ENCODE peak calls at places on chromosomes 11 and 22, in five cellular contexts. One of them, this sample, is unnamed.

GRCh38 chr11:72766152-72766902 is 14.1 kb upstream of the ARAP1 start:
- DNase-seq in Peyer's patch: no peak
- DNase-seq in NB4: no peak
- DNase-seq in GM12865: no peak
- DNase-seq in AG09309: no peak
- DNase-seq in this sample: no peak

GRCh38 chr22:27776410-27776958 is 25.1 kb downstream of the MN1 start:
- DNase-seq in Peyer's patch: no peak
- DNase-seq in GM12865: no peak
- DNase-seq in NB4: no peak
- DNase-seq in AG09309: no peak
- DNase-seq in this sample: no peak

GRCh38 chr11:132910016-132910760 is 622.1 kb downstream of the OPCML start:
- DNase-seq in Peyer's patch: peak; percentile 50
- DNase-seq in AG09309: no peak
- DNase-seq in GM12865: no peak
- DNase-seq in NB4: no peak
- DNase-seq in this sample: no peak

GRCh38 chr11:20259506-20259905 is 99.2 kb upstream of the DBX1 start:
- DNase-seq in NB4: no peak
- DNase-seq in GM12865: no peak
- DNase-seq in AG09309: no peak
- DNase-seq in Peyer's patch: no peak
- DNase-seq in this sample: no peak

GRCh38 chr11:71988050-71988449 is 10.7 kb upstream of the IL18BP start:
- DNase-seq in NB4: no peak
- DNase-seq in GM12865: no peak
- DNase-seq in AG09309: peak; percentile 79
- DNase-seq in Peyer's patch: no peak
- DNase-seq in this sample: no peak

GRCh38 chr22:39214383-39215069 is 30.3 kb downstream of the PDGFB start:
- DNase-seq in GM12865: no peak
- DNase-seq in AG09309: no peak
- DNase-seq in NB4: no peak
- DNase-seq in Peyer's patch: no peak
- DNase-seq in this sample: no peak

GRCh38 chr11:117606211-117606610 is 190.8 kb downstream of the DSCAML1 start:
- DNase-seq in NB4: no peak
- DNase-seq in AG09309: no peak
- DNase-seq in GM12865: peak; percentile 73
- DNase-seq in Peyer's patch: no peak
- DNase-seq in this sample: no peak

GRCh38 chr11:43172477-43172876 is 139.3 kb upstream of the API5 start:
- DNase-seq in Peyer's patch: no peak
- DNase-seq in AG09309: no peak
- DNase-seq in GM12865: no peak
- DNase-seq in NB4: no peak
- DNase-seq in this sample: no peak

GRCh38 chr11:100759856-100760255 is 72.8 kb downstream of the ARHGAP42 start:
- DNase-seq in AG09309: no peak
- DNase-seq in Peyer's patch: no peak
- DNase-seq in GM12865: no peak
- DNase-seq in NB4: no peak
- DNase-seq in this sample: no peak

GRCh38 chr11:130633466-130633865 is 185.0 kb downstream of the ADAMTS15 start:
- DNase-seq in Peyer's patch: no peak
- DNase-seq in GM12865: peak; percentile 63
- DNase-seq in AG09309: no peak
- DNase-seq in NB4: no peak
- DNase-seq in this sample: no peak

GRCh38 chr11:120748485-120748814 is 236.9 kb downstream of the GRIK4 start:
- DNase-seq in NB4: no peak
- DNase-seq in Peyer's patch: no peak
- DNase-seq in AG09309: no peak
- DNase-seq in GM12865: no peak
- DNase-seq in this sample: no peak

GRCh38 chr11:119810478-119811232 is 81.7 kb upstream of the NECTIN1 start:
- DNase-seq in AG09309: no peak
- DNase-seq in Peyer's patch: no peak
- DNase-seq in NB4: peak; percentile 41
- DNase-seq in GM12865: no peak
- DNase-seq in this sample: no peak

GRCh38 chr22:32852346-32853251 is 51.1 kb downstream of the TIMP3 start:
- DNase-seq in GM12865: no peak
- DNase-seq in NB4: peak; percentile 19
- DNase-seq in AG09309: no peak
- DNase-seq in Peyer's patch: no peak
- DNase-seq in this sample: no peak

GRCh38 chr11:65293909-65294381 is 20.7 kb upstream of the CDC42EP2 start:
- DNase-seq in NB4: no peak
- DNase-seq in GM12865: no peak
- DNase-seq in AG09309: no peak
- DNase-seq in Peyer's patch: peak; percentile 62
- DNase-seq in this sample: no peak

GRCh38 chr11:97743205-97743742 is 1277.5 kb upstream of the CNTN5 start:
- DNase-seq in Peyer's patch: no peak
- DNase-seq in AG09309: no peak
- DNase-seq in NB4: peak; percentile 16
- DNase-seq in GM12865: no peak
- DNase-seq in this sample: no peak

GRCh38 chr11:123429851-123430735 is at the start of gene GRAMD1B:
- DNase-seq in Peyer's patch: peak; percentile 83
- DNase-seq in GM12865: peak; percentile 83
- DNase-seq in AG09309: peak; percentile 44
- DNase-seq in NB4: peak; percentile 93
- DNase-seq in this sample: peak; percentile 77

GRCh38 chr11:92886243-92886905 is 83.1 kb upstream of the MTNR1B start:
- DNase-seq in Peyer's patch: no peak
- DNase-seq in GM12865: peak; percentile 61
- DNase-seq in NB4: peak; percentile 74
- DNase-seq in AG09309: peak; percentile 8
- DNase-seq in this sample: no peak

GRCh38 chr11:12242071-12242672 is 131.8 kb downstream of the MICAL2 start:
- DNase-seq in GM12865: no peak
- DNase-seq in AG09309: no peak
- DNase-seq in NB4: no peak
- DNase-seq in Peyer's patch: no peak
- DNase-seq in this sample: no peak

GRCh38 chr11:128718064-128718463 is 24.2 kb downstream of the FLI1 start:
- DNase-seq in NB4: no peak
- DNase-seq in Peyer's patch: no peak
- DNase-seq in AG09309: no peak
- DNase-seq in GM12865: no peak
- DNase-seq in this sample: no peak

GRCh38 chr22:31715157-31715778 is 34.7 kb downstream of the PRR14L start:
- DNase-seq in NB4: no peak
- DNase-seq in AG09309: no peak
- DNase-seq in GM12865: no peak
- DNase-seq in Peyer's patch: no peak
- DNase-seq in this sample: no peak

GRCh38 chr11:61551630-61552029 is 29.2 kb downstream of the SYT7 start:
- DNase-seq in Peyer's patch: no peak
- DNase-seq in NB4: no peak
- DNase-seq in GM12865: no peak
- DNase-seq in AG09309: peak; percentile 4
- DNase-seq in this sample: no peak

GRCh38 chr22:24753919-24754318 is 20.6 kb downstream of the PIWIL3 start:
- DNase-seq in NB4: no peak
- DNase-seq in Peyer's patch: no peak
- DNase-seq in GM12865: peak; percentile 16
- DNase-seq in AG09309: no peak
- DNase-seq in this sample: no peak

GRCh38 chr22:46069518-46070214 is 80.7 kb upstream of the PPARA start:
- DNase-seq in NB4: peak; percentile 89
- DNase-seq in AG09309: peak; percentile 87
- DNase-seq in Peyer's patch: peak; percentile 91
- DNase-seq in GM12865: peak; percentile 75
- DNase-seq in this sample: no peak

GRCh38 chr11:27807594-27807993 is 107.3 kb upstream of the BDNF start:
- DNase-seq in AG09309: peak; percentile 61
- DNase-seq in Peyer's patch: no peak
- DNase-seq in NB4: no peak
- DNase-seq in GM12865: no peak
- DNase-seq in this sample: no peak

GRCh38 chr11:613369-613968 is 2.3 kb downstream of the IRF7 start:
- DNase-seq in GM12865: peak; percentile 69
- DNase-seq in NB4: peak; percentile 70
- DNase-seq in Peyer's patch: peak; percentile 95
- DNase-seq in AG09309: no peak
- DNase-seq in this sample: peak; percentile 79

GRCh38 chr11:79312591-79313267 is 128.1 kb downstream of the TENM4 start:
- DNase-seq in Peyer's patch: no peak
- DNase-seq in NB4: peak; percentile 47
- DNase-seq in AG09309: peak; percentile 3
- DNase-seq in GM12865: no peak
- DNase-seq in this sample: no peak

GRCh38 chr11:119584193-119585037 is 144.6 kb downstream of the NECTIN1 start:
- DNase-seq in Peyer's patch: peak; percentile 44
- DNase-seq in AG09309: peak; percentile 34
- DNase-seq in GM12865: peak; percentile 9
- DNase-seq in NB4: peak; percentile 96
- DNase-seq in this sample: no peak

GRCh38 chr22:50419116-50419515 is 55.7 kb downstream of the SBF1 start:
- DNase-seq in GM12865: no peak
- DNase-seq in AG09309: no peak
- DNase-seq in Peyer's patch: no peak
- DNase-seq in NB4: no peak
- DNase-seq in this sample: no peak

GRCh38 chr11:17634776-17635550 is 84.4 kb upstream of the MYOD1 start:
- DNase-seq in Peyer's patch: no peak
- DNase-seq in GM12865: no peak
- DNase-seq in AG09309: no peak
- DNase-seq in NB4: no peak
- DNase-seq in this sample: no peak

GRCh38 chr22:27192135-27192900 is 534.9 kb downstream of the MIAT start:
- DNase-seq in AG09309: no peak
- DNase-seq in GM12865: no peak
- DNase-seq in NB4: no peak
- DNase-seq in Peyer's patch: no peak
- DNase-seq in this sample: no peak

GRCh38 chr11:2687782-2688191 is 12.0 kb downstream of the KCNQ1OT1 start:
- DNase-seq in Peyer's patch: peak; percentile 44
- DNase-seq in GM12865: no peak
- DNase-seq in AG09309: no peak
- DNase-seq in NB4: no peak
- DNase-seq in this sample: no peak

GRCh38 chr22:39900306-39901227 is at the start of gene GRAP2:
- DNase-seq in NB4: peak; percentile 70
- DNase-seq in Peyer's patch: peak; percentile 79
- DNase-seq in AG09309: no peak
- DNase-seq in GM12865: peak; percentile 92
- DNase-seq in this sample: peak; percentile 72

GRCh38 chr11:8235925-8236324 is 27.8 kb downstream of the LMO1 start:
- DNase-seq in GM12865: no peak
- DNase-seq in AG09309: no peak
- DNase-seq in Peyer's patch: no peak
- DNase-seq in NB4: no peak
- DNase-seq in this sample: no peak

GRCh38 chr11:113553905-113554304 is 78.7 kb upstream of the DRD2 start:
- DNase-seq in GM12865: no peak
- DNase-seq in Peyer's patch: no peak
- DNase-seq in AG09309: no peak
- DNase-seq in NB4: peak; percentile 8
- DNase-seq in this sample: no peak
- TF ChIP-seq CTCF in GM12865: no peak
- TF ChIP-seq CTCF in Peyer's patch: no peak
- TF ChIP-seq CTCF in AG09309: no peak
- TF ChIP-seq CTCF in NB4: no peak
- TF ChIP-seq CTCF in this sample: no peak

GRCh38 chr11:34154059-34154875 is 48.8 kb downstream of the NAT10 start:
- DNase-seq in GM12865: peak; percentile 59
- DNase-seq in AG09309: no peak
- DNase-seq in NB4: peak; percentile 63
- DNase-seq in Peyer's patch: no peak
- DNase-seq in this sample: peak; percentile 54
- H3K4me3 ChIP-seq in GM12865: peak overlapping the region; percentile 1
- H3K4me3 ChIP-seq in AG09309: no peak overlapping the region
- H3K4me3 ChIP-seq in NB4: no peak overlapping the region
- H3K4me3 ChIP-seq in Peyer's patch: no peak overlapping the region
- H3K4me3 ChIP-seq in this sample: no peak overlapping the region

GRCh38 chr22:22045576-22046335 is 63.2 kb upstream of the TOP3B start:
- DNase-seq in Peyer's patch: no peak
- DNase-seq in NB4: no peak
- DNase-seq in GM12865: no peak
- DNase-seq in AG09309: no peak
- DNase-seq in this sample: no peak

GRCh38 chr22:22043296-22044078 is 60.9 kb upstream of the TOP3B start:
- DNase-seq in NB4: no peak
- DNase-seq in AG09309: no peak
- DNase-seq in GM12865: peak; percentile 49
- DNase-seq in Peyer's patch: no peak
- DNase-seq in this sample: peak; percentile 37

GRCh38 chr22:22042599-22043295 is 60.2 kb upstream of the TOP3B start:
- DNase-seq in NB4: no peak
- DNase-seq in AG09309: no peak
- DNase-seq in GM12865: no peak
- DNase-seq in Peyer's patch: no peak
- DNase-seq in this sample: no peak

GRCh38 chr22:22042009-22042408 is 59.4 kb upstream of the TOP3B start:
- DNase-seq in NB4: no peak
- DNase-seq in AG09309: no peak
- DNase-seq in Peyer's patch: no peak
- DNase-seq in GM12865: peak; percentile 56
- DNase-seq in this sample: no peak

DNA sequence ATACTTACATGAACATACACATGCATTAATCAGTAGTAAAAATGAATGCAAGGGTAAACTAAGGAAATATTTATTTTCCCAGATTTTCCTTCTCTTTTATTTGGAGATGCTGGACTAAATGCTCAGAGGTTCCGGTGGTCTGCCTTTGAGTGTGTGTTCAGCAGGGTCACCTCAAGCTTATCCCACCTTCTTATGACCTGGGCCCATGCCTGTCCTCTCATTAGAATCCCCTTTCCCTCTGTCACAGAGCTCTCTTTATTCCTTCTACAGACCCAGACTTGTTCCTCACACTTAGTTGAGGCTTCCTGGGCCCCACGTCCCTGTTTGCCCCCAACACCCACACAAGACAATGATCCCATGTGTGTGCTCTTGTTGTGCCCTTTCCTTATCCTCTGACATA is 61.6 kb upstream of the TOP3B start:
- DNase-seq in AG09309: no peak
- DNase-seq in Peyer's patch: no peak
- DNase-seq in GM12865: no peak
- DNase-seq in NB4: no peak
- DNase-seq in this sample: no peak
- TF ChIP-seq CTCF in AG09309: no peak
- TF ChIP-seq CTCF in Peyer's patch: no peak
- TF ChIP-seq CTCF in GM12865: no peak
- TF ChIP-seq CTCF in NB4: no peak
- TF ChIP-seq CTCF in this sample: no peak

DNA sequence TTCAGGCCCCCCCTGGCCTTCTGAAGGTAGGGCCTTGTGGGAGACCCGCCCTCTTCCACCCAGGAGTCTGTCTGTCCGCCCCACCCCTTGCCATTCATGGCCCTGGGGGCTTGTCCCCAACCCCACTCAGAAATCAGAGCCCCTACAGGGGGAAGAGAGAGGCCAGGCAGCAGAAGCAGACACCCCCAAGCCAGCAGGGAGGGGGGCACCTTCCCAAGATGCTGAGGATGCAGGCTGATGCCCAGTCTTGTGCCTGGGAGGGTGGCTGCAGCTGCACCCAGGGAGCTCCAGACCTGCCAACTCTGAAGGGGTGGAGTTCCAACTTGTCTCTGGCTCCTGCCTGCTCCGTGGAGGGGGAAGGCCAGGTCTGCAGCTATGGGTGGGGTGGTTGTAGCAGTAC is 35.0 kb downstream of the C11orf91 start:
- DNase-seq in NB4: no peak
- DNase-seq in Peyer's patch: no peak
- DNase-seq in AG09309: no peak
- DNase-seq in GM12865: no peak
- DNase-seq in this sample: no peak
- H3K4me3 ChIP-seq in NB4: no peak overlapping the region
- H3K4me3 ChIP-seq in Peyer's patch: no peak overlapping the region
- H3K4me3 ChIP-seq in AG09309: no peak overlapping the region
- H3K4me3 ChIP-seq in GM12865: no peak overlapping the region
- H3K4me3 ChIP-seq in this sample: no peak overlapping the region

This sample was measured in GM06990.